ENCODE peak calls at places on chromosomes 12 and 14, in seven cellular contexts. G is NCI-H1105 treated with DMSO at 0.1 percent for 48 hours, W is neural progenitor cell, M is ecto neural progenitor cell, E is pancreas, I is iris pigment epithelial cell, L is AG10803. O is an unnamed sample.

GRCh38 chr12:94037444-94037843 is 110.9 kb upstream of the PLXNC1 start:
- DNase-seq in G (no peak), W (no peak), M (no peak), E (no peak), I (no peak), L (no peak), O (no peak)

GRCh38 chr12:49483621-49484020 is 55.2 kb upstream of the KCNH3 start:
- DNase-seq in G (no peak), W (no peak), M (no peak), E (no peak), I (no peak), L (no peak), O (peak)

GRCh38 chr14:101411770-101412169 is 149.5 kb upstream of the DIO3 start:
- DNase-seq in G (no peak), W (no peak), M (no peak), E (no peak), I (no peak), L (no peak), O (no peak)

GRCh38 chr14:52155656-52156213 is 86.9 kb upstream of the NID2 start:
- DNase-seq in G (no peak), W (no peak), M (no peak), E (no peak), I (no peak), L (no peak), O (no peak)

GRCh38 chr14:60326274-60326673 is 77.3 kb downstream of the PPM1A start:
- DNase-seq in G (no peak), W (no peak), M (no peak), E (no peak), I (no peak), L (no peak), O (no peak)

GRCh38 chr12:122130150-122130549 is 43.9 kb downstream of the IL31 start:
- DNase-seq in G (no peak), W (no peak), M (no peak), E (no peak), I (peak), L (peak), O (no peak)

GRCh38 chr12:1879633-1880032 is 38.8 kb downstream of the CACNA2D4 start:
- DNase-seq in G (no peak), W (no peak), M (peak), E (no peak), I (no peak), L (no peak), O (no peak)

GRCh38 chr14:74543771-74544170 is 50.2 kb downstream of the ISCA2 start:
- DNase-seq in G (no peak), W (no peak), M (no peak), E (no peak), I (no peak), L (no peak), O (no peak)

GRCh38 chr12:60093428-60093827 is 497.6 kb downstream of the SLC16A7 start:
- DNase-seq in G (no peak), W (no peak), M (no peak), E (no peak), I (peak), L (peak), O (no peak)

GRCh38 chr12:115322275-115322674 is 638.3 kb upstream of the TBX3 start:
- DNase-seq in G (no peak), W (no peak), M (no peak), E (no peak), I (peak), L (peak), O (peak)

GRCh38 chr12:55060470-55060869 is 40.7 kb downstream of the NEUROD4 start:
- DNase-seq in G (no peak), W (no peak), M (no peak), E (no peak), I (no peak), L (no peak), O (no peak)

GRCh38 chr14:35401853-35402252 is 2.7 kb downstream of the NFKBIA start:
- DNase-seq in G (no peak), W (no peak), M (no peak), E (no peak), I (no peak), L (no peak), O (no peak)

GRCh38 chr12:82524020-82524419 is 162.7 kb upstream of the TMTC2 start:
- DNase-seq in G (no peak), W (no peak), M (no peak), E (no peak), I (no peak), L (no peak), O (no peak)

GRCh38 chr14:61558271-61558670 is 137.0 kb upstream of the HIF1A start:
- DNase-seq in G (no peak), W (no peak), M (no peak), E (no peak), I (peak), L (no peak), O (no peak)

O was measured in NCI-H226.